ENCODE peak calls at places on chromosomes 1 and 21, in ten cellular contexts. V, A, S, D, U, Y, P, N, X and I are unnamed samples.

GRCh38 chr1:68977211-68977610 is 480.3 kb upstream of the DEPDC1 start:
- DNase-seq in S (no peak), Y (no peak), V (no peak), X (no peak), N (no peak), U (no peak), D (no peak), A (no peak), P (no peak), I (no peak)

GRCh38 chr21:23624281-23624680 is 1983.0 kb downstream of the MRPL39 start:
- DNase-seq in D (no peak), U (no peak), Y (no peak), X (no peak), P (no peak), S (no peak), A (no peak), V (no peak), N (no peak), I (no peak)

GRCh38 chr1:247113094-247113497 is 8.9 kb upstream of the ZNF669 start:
- DNase-seq in S (peak; percentile 65), V (no peak), P (peak; percentile 57), X (no peak), N (no peak), Y (peak; percentile 14), A (no peak), D (no peak), U (no peak), I (no peak)

GRCh38 chr1:161198206-161198876 is 513 bp downstream of the ADAMTS4 start:
- DNase-seq in Y (no peak), X (no peak), U (peak; percentile 67), P (no peak), N (peak; percentile 59), V (no peak), D (no peak), A (no peak), S (no peak), I (no peak)

GRCh38 chr1:172397221-172397620 is 23.3 kb upstream of the C1orf105 start:
- DNase-seq in X (no peak), S (no peak), A (no peak), Y (no peak), D (no peak), U (no peak), N (no peak), V (no peak), P (no peak), I (no peak)

GRCh38 chr21:39660191-39660590 is 47.5 kb downstream of the B3GALT5 start:
- DNase-seq in A (peak; percentile 57), V (no peak), P (peak; percentile 61), Y (no peak), S (no peak), U (no peak), D (peak; percentile 46), X (no peak), N (no peak), I (no peak)

GRCh38 chr1:54125671-54126070 is 27.1 kb downstream of the CDCP2 start:
- DNase-seq in A (peak; percentile 24), X (no peak), P (peak; percentile 64), U (no peak), S (peak; percentile 63), V (no peak), D (no peak), Y (no peak), N (peak; percentile 63), I (no peak)

GRCh38 chr1:175197536-175197935 is 5.0 kb upstream of the KIAA0040 start:
- DNase-seq in U (no peak), P (no peak), N (no peak), Y (no peak), A (no peak), S (no peak), D (no peak), V (peak; percentile 95), X (no peak), I (peak; percentile 58)

GRCh38 chr1:53766766-53767409 is 27.9 kb upstream of the GLIS1 start:
- DNase-seq in A (no peak), N (no peak), Y (no peak), V (no peak), U (no peak), X (no peak), P (no peak), S (no peak), D (no peak), I (peak; percentile 14)

GRCh38 chr21:42539931-42540343 is 26.3 kb downstream of the SLC37A1 start:
- DNase-seq in N (no peak), D (no peak), A (no peak), Y (peak; percentile 80), X (peak; percentile 35), U (no peak), S (peak; percentile 51), V (no peak), P (no peak), I (no peak)
- TF ChIP-seq CTCF in N (no peak), D (no peak), A (no peak), Y (peak; percentile 79), X (no peak), U (no peak), S (no peak), V (no peak), P (no peak), I (peak; percentile 8)

DNA sequence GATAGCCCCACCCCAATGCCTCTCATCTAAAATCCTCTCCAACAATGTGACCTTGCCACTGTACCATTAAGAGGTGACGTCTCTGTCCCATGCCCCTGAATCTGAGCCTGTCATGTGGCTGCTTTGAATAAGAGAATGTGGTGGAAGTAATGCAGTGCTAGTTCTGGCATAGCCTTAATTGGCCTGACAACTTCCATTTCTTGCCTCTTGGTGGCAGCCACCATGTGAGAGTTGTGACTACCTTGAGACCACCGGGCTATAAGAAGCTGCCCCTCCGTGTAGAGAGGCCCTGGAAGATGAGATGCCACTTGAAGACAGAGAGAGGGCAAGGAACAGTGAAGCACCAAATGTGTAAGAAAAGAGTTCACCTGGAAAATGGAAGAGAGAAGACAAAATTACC is 95.4 kb downstream of the POFUT2 start:
- DNase-seq in D (no peak), A (no peak), X (no peak), Y (no peak), U (no peak), V (no peak), S (no peak), N (no peak), P (no peak), I (no peak)
- H3K27me3 ChIP-seq in D (no peaks in the 10 kb centered on the region), A (no peaks in the 10 kb centered on the region), X (no peaks in the 10 kb centered on the region), Y (no peaks in the 10 kb centered on the region), U (no peaks in the 10 kb centered on the region), V (no peaks in the 10 kb centered on the region), S (no peaks in the 10 kb centered on the region), N (no peaks in the 10 kb centered on the region), P (no peaks in the 10 kb centered on the region), I (no peaks in the 10 kb centered on the region)

GRCh38 chr21:37006243-37006520 is 320 bp upstream of the RIPPLY3 start:
- DNase-seq in X (no peak), S (no peak), Y (no peak), V (no peak), U (no peak), D (no peak), N (no peak), P (no peak), A (no peak), I (no peak)

GRCh38 chr21:37008705-37009104 is 2.2 kb downstream of the RIPPLY3 start:
- DNase-seq in V (no peak), X (no peak), Y (no peak), U (no peak), A (no peak), D (no peak), P (no peak), S (no peak), N (no peak), I (no peak)

GRCh38 chr21:37005548-37006242 is 807 bp upstream of the RIPPLY3 start:
- DNase-seq in S (no peak), Y (no peak), N (no peak), X (no peak), U (no peak), V (no peak), P (no peak), D (no peak), A (no peak), I (no peak)

GRCh38 chr21:37006521-37007291 is at the start of gene RIPPLY3:
- DNase-seq in D (no peak), Y (no peak), A (no peak), V (no peak), P (no peak), X (no peak), N (no peak), U (no peak), S (no peak), I (no peak)

GRCh38 chr21:37009740-37010341 is 3.3 kb downstream of the RIPPLY3 start:
- DNase-seq in N (peak; percentile 84), Y (peak; percentile 91), U (peak; percentile 63), V (no peak), A (peak; percentile 89), X (peak; percentile 89), P (peak; percentile 86), S (peak; percentile 89), D (peak; percentile 49), I (peak; percentile 55)
- H3K4me3 ChIP-seq in N (peak overlapping the region; percentile 48), Y (peak overlapping the region; percentile 39), U (peak overlapping the region; percentile 41), V (no peak overlapping the region), A (no peak overlapping the region), X (peak overlapping the region; percentile 16), P (no peak overlapping the region), S (peak overlapping the region; percentile 32), D (peak overlapping the region; percentile 48), I (peak overlapping the region; percentile 13)

GRCh38 chr1:2315711-2316450 is 75.5 kb downstream of the MORN1 start:
- DNase-seq in S (no peak), D (no peak), V (no peak), Y (peak; percentile 40), N (no peak), X (no peak), U (no peak), A (no peak), P (no peak), I (no peak)

GRCh38 chr1:2314297-2314802 is 77.0 kb downstream of the MORN1 start:
- DNase-seq in A (peak; percentile 56), X (peak; percentile 70), U (no peak), N (peak; percentile 72), D (no peak), P (peak; percentile 57), V (peak; percentile 15), Y (no peak), S (peak; percentile 51), I (no peak)

GRCh38 chr1:2313651-2314296 is 77.6 kb downstream of the MORN1 start:
- DNase-seq in S (no peak), X (no peak), N (no peak), D (no peak), Y (no peak), U (no peak), V (no peak), P (no peak), A (no peak), I (no peak)

GRCh38 chr1:2316451-2316940 is 74.9 kb downstream of the MORN1 start:
- DNase-seq in U (no peak), N (no peak), Y (no peak), V (no peak), D (no peak), P (no peak), S (no peak), A (no peak), X (no peak), I (no peak)

GRCh38 chr1:2314803-2315710 is 76.3 kb downstream of the MORN1 start:
- DNase-seq in N (peak; percentile 76), V (no peak), A (peak; percentile 58), P (no peak), S (peak; percentile 37), X (peak; percentile 80), Y (peak; percentile 95), U (no peak), D (no peak), I (no peak)
- TF ChIP-seq CTCF in N (peak; percentile 94), V (peak; percentile 65), A (peak; percentile 100), P (peak; percentile 69), S (no peak), X (peak; percentile 99), Y (peak; percentile 57), U (peak; percentile 83), D (peak; percentile 55), I (peak; percentile 58)